ENCODE peak calls at places on chromosomes 12 and 14, in five cellular contexts. T is A549, P is GM23248, N is uterus, S is DND-41. A is an unnamed sample.

GRCh38 chr12:27501956-27502562 is 21.9 kb upstream of the PPFIBP1 start:
- DNase-seq in T (no peak), P (no peak), N (no peak), S (no peak), A (no peak)

GRCh38 chr14:75715926-75716780 is 55.1 kb downstream of the TTLL5 start:
- DNase-seq in T (no peak), P (peak; percentile 67), N (no peak), S (no peak), A (no peak)

GRCh38 chr14:70534904-70535303 is at the start of gene ADAM20:
- DNase-seq in T (no peak), P (no peak), N (no peak), S (no peak), A (no peak)

GRCh38 chr14:68426661-68427549 is 366.0 kb downstream of the ZFP36L1 start:
- DNase-seq in T (no peak), P (no peak), N (no peak), S (no peak), A (peak; percentile 51)

GRCh38 chr12:90043264-90043663 is 334.6 kb upstream of the ATP2B1 start:
- DNase-seq in T (no peak), P (peak; percentile 81), N (no peak), S (no peak), A (peak; percentile 61)

GRCh38 chr14:94163806-94164205 is 10.3 kb upstream of the PPP4R4 start:
- DNase-seq in T (no peak), P (no peak), N (no peak), S (no peak), A (no peak)

GRCh38 chr12:27802511-27802910 is 22.5 kb upstream of the MANSC4 start:
- DNase-seq in T (no peak), P (no peak), N (no peak), S (no peak), A (no peak)

GRCh38 chr14:51581017-51581881 is 70.5 kb upstream of the FRMD6 start:
- DNase-seq in T (no peak), P (peak; percentile 90), N (no peak), S (no peak), A (peak; percentile 61)

GRCh38 chr12:41365653-41366131 is 177.6 kb downstream of the PDZRN4 start:
- DNase-seq in T (no peak), P (no peak), N (no peak), S (no peak), A (no peak)

GRCh38 chr14:42571991-42572390 is 965.3 kb downstream of the LRFN5 start:
- DNase-seq in T (no peak), P (no peak), N (no peak), S (no peak), A (no peak)

GRCh38 chr14:23629831-23630396 is 6.2 kb upstream of the DHRS2 start:
- DNase-seq in T (no peak), P (no peak), N (no peak), S (no peak), A (no peak)

GRCh38 chr14:24634158-24634557 is at the start of gene GZMB:
- DNase-seq in T (no peak), P (peak; percentile 13), N (no peak), S (no peak), A (peak; percentile 54)

GRCh38 chr14:60106341-60106740 is 14.6 kb downstream of the PCNX4 start:
- DNase-seq in T (no peak), P (peak; percentile 76), N (no peak), S (no peak), A (no peak)

GRCh38 chr14:33432407-33433023 is 493.8 kb downstream of the NPAS3 start:
- DNase-seq in T (peak; percentile 1), P (peak; percentile 70), N (no peak), S (no peak), A (peak; percentile 11)

GRCh38 chr12:55915481-55915856 is 12.2 kb downstream of the PYM1 start:
- DNase-seq in T (no peak), P (no peak), N (no peak), S (no peak), A (no peak)

GRCh38 chr12:94140556-94140955 is 7.8 kb upstream of the PLXNC1 start:
- DNase-seq in T (no peak), P (peak; percentile 22), N (no peak), S (peak; percentile 43), A (no peak)

GRCh38 chr12:49365542-49365941 is 1.7 kb upstream of the SPATS2 start:
- DNase-seq in T (no peak), P (peak; percentile 41), N (no peak), S (no peak), A (peak; percentile 93)

GRCh38 chr12:2682301-2683282 is 112.2 kb upstream of the FKBP4 start:
- DNase-seq in T (peak; percentile 19), P (peak; percentile 64), N (peak; percentile 29), S (peak; percentile 50), A (peak; percentile 15)

DNA sequence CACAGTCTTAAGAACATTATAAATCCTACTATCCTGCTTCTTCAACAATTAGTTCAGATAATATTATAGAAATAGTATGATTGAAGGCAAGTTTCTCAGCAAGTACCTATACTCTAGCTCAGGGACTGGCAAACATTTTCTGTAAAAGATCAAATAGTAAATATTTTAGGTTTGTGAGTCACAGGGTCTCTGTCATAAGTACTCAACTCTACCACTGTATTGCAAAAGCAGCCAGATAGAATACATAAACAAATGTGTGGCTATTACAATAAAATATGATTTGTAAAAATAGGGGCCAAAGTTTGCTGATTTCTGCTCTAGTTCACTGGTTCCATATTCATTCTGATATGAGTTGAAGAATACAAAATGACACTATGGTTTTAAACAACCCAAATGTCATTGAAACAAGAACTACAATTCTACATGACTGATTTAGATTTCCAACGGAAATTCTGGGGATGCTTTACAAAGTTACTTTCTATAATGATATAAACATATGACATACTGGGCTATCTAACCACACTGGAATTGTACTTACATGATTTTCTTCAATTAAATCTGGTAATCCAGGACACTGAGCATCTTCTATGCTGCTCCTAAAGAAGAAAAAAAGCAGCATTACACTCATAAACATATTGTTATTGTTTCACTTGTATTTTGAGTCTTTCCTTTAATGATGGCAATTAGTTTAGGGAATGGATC is 23.2 kb downstream of the LGALS3 start:
- DNase-seq in T (no peak), P (peak; percentile 78), N (no peak), S (no peak), A (no peak)
- H3K4me1 ChIP-seq in T (no peaks in the 10 kb centered on the region), P (peaks cover 19% of the 10 kb centered on the region), N (no peaks in the 10 kb centered on the region), S (no peaks in the 10 kb centered on the region), A (no peaks in the 10 kb centered on the region)

GRCh38 chr12:123067654-123068053 is 83.2 kb downstream of the PITPNM2 start:
- DNase-seq in T (no peak), P (no peak), N (no peak), S (no peak), A (no peak)
- H3K4me1 ChIP-seq in T (peaks cover 21% of the 10 kb centered on the region), P (peaks cover 9% of the 10 kb centered on the region), N (peaks cover 29% of the 10 kb centered on the region), S (no peaks in the 10 kb centered on the region), A (peaks cover 35% of the 10 kb centered on the region)

DNA sequence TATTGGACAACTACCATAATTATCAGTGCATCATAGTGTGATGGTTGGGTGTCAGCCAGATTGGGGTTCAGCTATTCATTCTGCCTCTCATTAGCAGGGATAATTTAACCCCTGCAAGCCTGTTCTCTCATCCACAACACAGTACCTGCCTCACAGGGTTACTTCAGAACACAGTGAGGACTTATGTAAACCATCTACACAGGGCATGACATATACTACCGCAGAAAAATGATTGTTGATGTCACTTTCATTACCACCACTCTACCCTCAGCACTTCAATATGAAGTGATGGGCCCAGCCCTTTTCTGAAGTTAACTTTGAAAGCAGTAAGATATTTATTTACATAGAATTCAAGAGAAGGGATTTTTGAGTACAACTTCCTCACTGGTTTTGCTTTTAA is 14.5 kb downstream of the PRKCH start:
- DNase-seq in T (no peak), P (no peak), N (no peak), S (no peak), A (no peak)
- H3K4me1 ChIP-seq in T (peaks cover 5% of the 10 kb centered on the region), P (no peaks in the 10 kb centered on the region), N (no peaks in the 10 kb centered on the region), S (peaks cover 95% of the 10 kb centered on the region), A (peaks cover 4% of the 10 kb centered on the region)

GRCh38 chr14:92748259-92749016 is at the start of gene LGMN:
- DNase-seq in T (peak; percentile 97), P (peak; percentile 98), N (peak; percentile 92), S (peak; percentile 85), A (peak; percentile 88)
- H3K4me1 ChIP-seq in T (peaks cover 4% of the 10 kb centered on the region), P (peaks cover 4% of the 10 kb centered on the region), N (no peaks in the 10 kb centered on the region), S (peaks cover 53% of the 10 kb centered on the region), A (peaks cover 5% of the 10 kb centered on the region)

GRCh38 chr12:130876297-130876696 is 4.4 kb downstream of the RAN start:
- DNase-seq in T (no peak), P (no peak), N (no peak), S (no peak), A (no peak)

GRCh38 chr12:130879212-130879686 is 7.4 kb downstream of the RAN start:
- DNase-seq in T (no peak), P (no peak), N (no peak), S (no peak), A (no peak)

GRCh38 chr12:130876758-130877157 is 4.9 kb downstream of the RAN start:
- DNase-seq in T (no peak), P (no peak), N (no peak), S (no peak), A (no peak)

GRCh38 chr12:130878193-130879185 is 6.6 kb downstream of the RAN start:
- DNase-seq in T (no peak), P (no peak), N (no peak), S (peak; percentile 27), A (no peak)

GRCh38 chr12:130877333-130877732 is 5.5 kb downstream of the RAN start:
- DNase-seq in T (no peak), P (no peak), N (no peak), S (no peak), A (no peak)
- H3K4me1 ChIP-seq in T (peaks cover 21% of the 10 kb centered on the region), P (peaks cover 18% of the 10 kb centered on the region), N (no peaks in the 10 kb centered on the region), S (peaks cover 29% of the 10 kb centered on the region), A (peaks cover 14% of the 10 kb centered on the region)

DNA sequence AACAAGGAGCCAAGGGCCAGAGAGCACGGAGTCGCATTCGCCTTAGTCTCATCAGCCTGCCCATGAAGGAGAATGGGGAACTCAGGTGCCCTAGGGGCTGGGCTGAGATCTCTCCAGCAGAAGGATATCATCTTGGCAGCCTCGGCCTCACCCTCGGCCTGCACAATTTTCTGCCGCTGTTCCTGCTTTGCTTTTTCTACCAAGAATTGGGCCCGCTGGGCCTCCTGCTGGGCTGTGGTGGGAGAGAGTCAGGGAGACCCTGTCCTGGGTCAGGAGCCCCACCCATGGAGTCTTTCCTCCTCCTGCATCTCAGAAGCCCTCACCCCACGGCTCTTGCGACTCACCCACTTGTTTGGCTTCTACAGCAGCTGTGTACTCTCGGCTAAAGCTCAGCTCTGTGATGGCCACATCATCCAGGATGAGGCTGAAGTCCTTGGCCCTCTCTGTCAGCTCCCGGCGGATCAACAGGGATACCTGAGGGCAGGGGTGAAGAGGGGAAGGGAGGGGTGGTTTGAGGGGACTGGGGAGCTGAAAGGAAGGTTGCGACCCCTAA is 2.8 kb downstream of the PHB2 start:
- DNase-seq in T (no peak), P (no peak), N (no peak), S (no peak), A (no peak)
- H3K4me1 ChIP-seq in T (peaks cover 40% of the 10 kb centered on the region), P (peaks cover 18% of the 10 kb centered on the region), N (peaks cover 15% of the 10 kb centered on the region), S (peaks cover 36% of the 10 kb centered on the region), A (peaks cover 30% of the 10 kb centered on the region)

GRCh38 chr12:113358381-113359132 is at the start of gene PLBD2:
- DNase-seq in T (peak; percentile 93), P (peak; percentile 97), N (peak; percentile 94), S (peak; percentile 94), A (peak; percentile 87)
- H3K4me1 ChIP-seq in T (peaks cover 8% of the 10 kb centered on the region), P (peaks cover 18% of the 10 kb centered on the region), N (no peaks in the 10 kb centered on the region), S (peaks cover 23% of the 10 kb centered on the region), A (peaks cover 10% of the 10 kb centered on the region)

A was measured in mammary epithelial cell.